ENCODE peak calls at places on chromosomes 1 and 21, in six cellular contexts. N is H9, D is IMR-90, Z is neuronal stem cell, I is mesendoderm, P is mesenchymal stem cell. R is an unnamed sample.

GRCh38 chr1:3747903-3748302 is 4.3 kb upstream of the CCDC27 start:
- DNase-seq in N (no peak), D (no peak), Z (no peak), I (no peak), P (no peak), R (no peak)

GRCh38 chr1:73564294-73564693 is 633.7 kb downstream of the LRRIQ3 start:
- DNase-seq in N (no peak), D (no peak), Z (no peak), I (peak; percentile 69), P (no peak), R (no peak)

GRCh38 chr1:176944606-176945005 is 219.9 kb downstream of the ASTN1 start:
- DNase-seq in N (no peak), D (no peak), Z (no peak), I (no peak), P (no peak), R (no peak)

GRCh38 chr21:44845418-44846200 is 27.7 kb upstream of the SUMO3 start:
- DNase-seq in N (peak; percentile 91), D (peak; percentile 24), Z (peak; percentile 55), I (peak; percentile 87), P (peak; percentile 67), R (peak; percentile 61)

GRCh38 chr21:43333301-43334062 is 93.4 kb downstream of the SIK1 start:
- DNase-seq in N (peak; percentile 49), D (peak; percentile 96), Z (peak; percentile 56), I (peak; percentile 89), P (peak; percentile 97), R (no peak)

GRCh38 chr1:226643167-226643566 is 94.6 kb downstream of the STUM start:
- DNase-seq in N (no peak), D (peak; percentile 81), Z (no peak), I (peak; percentile 72), P (peak; percentile 73), R (no peak)

GRCh38 chr1:25675729-25676476 is 59.3 kb downstream of the MAN1C1 start:
- DNase-seq in N (no peak), D (no peak), Z (no peak), I (no peak), P (no peak), R (no peak)

GRCh38 chr1:63753591-63753990 is 20.2 kb upstream of the ROR1 start:
- DNase-seq in N (no peak), D (no peak), Z (no peak), I (no peak), P (no peak), R (no peak)

GRCh38 chr1:66761273-66761672 is 9.0 kb downstream of the DYNLT5 start:
- DNase-seq in N (no peak), D (peak; percentile 23), Z (no peak), I (no peak), P (peak; percentile 52), R (no peak)

GRCh38 chr1:46301406-46302090 is 1.9 kb downstream of the LRRC41 start:
- DNase-seq in N (peak; percentile 48), D (peak; percentile 37), Z (peak; percentile 11), I (peak; percentile 63), P (peak; percentile 68), R (no peak)

GRCh38 chr21:44740721-44741120 is 29.3 kb upstream of the TSPEAR start:
- DNase-seq in N (peak; percentile 13), D (no peak), Z (no peak), I (no peak), P (no peak), R (peak; percentile 17)

GRCh38 chr1:186871784-186872183 is 43.0 kb downstream of the PLA2G4A start:
- DNase-seq in N (no peak), D (no peak), Z (peak; percentile 1), I (no peak), P (no peak), R (no peak)

GRCh38 chr1:33667386-33668282 is 195.2 kb downstream of the ZSCAN20 start:
- DNase-seq in N (no peak), D (peak; percentile 5), Z (no peak), I (no peak), P (no peak), R (no peak)

GRCh38 chr21:45479691-45480675 is 62.3 kb downstream of the SLC19A1 start:
- DNase-seq in N (no peak), D (no peak), Z (no peak), I (no peak), P (no peak), R (no peak)

GRCh38 chr1:98331232-98331631 is 330.3 kb upstream of the SNX7 start:
- DNase-seq in N (no peak), D (peak; percentile 65), Z (no peak), I (no peak), P (no peak), R (no peak)

GRCh38 chr1:222555992-222556615 is 8.2 kb upstream of the HHIPL2 start:
- DNase-seq in N (no peak), D (peak; percentile 9), Z (no peak), I (no peak), P (no peak), R (no peak)

GRCh38 chr1:70358921-70359564 is 4.5 kb upstream of the ANKRD13C start:
- DNase-seq in N (no peak), D (peak; percentile 46), Z (no peak), I (no peak), P (no peak), R (no peak)

GRCh38 chr1:202221911-202222909 is 28.6 kb downstream of the LGR6 start:
- DNase-seq in N (no peak), D (no peak), Z (no peak), I (no peak), P (no peak), R (no peak)

GRCh38 chr1:39224295-39224829 is 19.9 kb downstream of the MACF1 start:
- DNase-seq in N (no peak), D (peak; percentile 49), Z (no peak), I (no peak), P (no peak), R (no peak)

GRCh38 chr1:18299441-18300338 is 181.0 kb upstream of the KLHDC7A start:
- DNase-seq in N (peak; percentile 74), D (no peak), Z (peak; percentile 21), I (peak; percentile 81), P (no peak), R (peak; percentile 62)

GRCh38 chr1:30419246-30419720 is 304.1 kb downstream of the MATN1 start:
- DNase-seq in N (peak; percentile 16), D (no peak), Z (no peak), I (no peak), P (no peak), R (no peak)

GRCh38 chr1:85374160-85374559 is 90.8 kb downstream of the DDAH1 start:
- DNase-seq in N (no peak), D (peak; percentile 95), Z (no peak), I (no peak), P (peak; percentile 89), R (no peak)

GRCh38 chr1:164611754-164612642 is 53.0 kb downstream of the PBX1 start:
- DNase-seq in N (peak; percentile 55), D (peak; percentile 86), Z (peak; percentile 62), I (peak; percentile 76), P (peak; percentile 43), R (no peak)

GRCh38 chr1:48530727-48531351 is 58.8 kb upstream of the SPATA6 start:
- DNase-seq in N (peak; percentile 94), D (peak; percentile 29), Z (peak; percentile 87), I (peak; percentile 95), P (peak; percentile 13), R (peak; percentile 85)

GRCh38 chr21:16377120-16377658 is 647.4 kb downstream of the USP25 start:
- DNase-seq in N (no peak), D (no peak), Z (no peak), I (no peak), P (no peak), R (no peak)

GRCh38 chr21:36917487-36918158 is 48.8 kb downstream of the HLCS start:
- DNase-seq in N (peak; percentile 61), D (peak; percentile 75), Z (peak; percentile 30), I (peak; percentile 78), P (peak; percentile 76), R (peak; percentile 53)

GRCh38 chr1:32172621-32173245 is 6.7 kb upstream of the TXLNA start:
- DNase-seq in N (no peak), D (peak; percentile 35), Z (no peak), I (no peak), P (no peak), R (no peak)

GRCh38 chr1:4170548-4170947 is 270.5 kb upstream of the C1orf174 start:
- DNase-seq in N (no peak), D (no peak), Z (no peak), I (no peak), P (no peak), R (no peak)

DNA sequence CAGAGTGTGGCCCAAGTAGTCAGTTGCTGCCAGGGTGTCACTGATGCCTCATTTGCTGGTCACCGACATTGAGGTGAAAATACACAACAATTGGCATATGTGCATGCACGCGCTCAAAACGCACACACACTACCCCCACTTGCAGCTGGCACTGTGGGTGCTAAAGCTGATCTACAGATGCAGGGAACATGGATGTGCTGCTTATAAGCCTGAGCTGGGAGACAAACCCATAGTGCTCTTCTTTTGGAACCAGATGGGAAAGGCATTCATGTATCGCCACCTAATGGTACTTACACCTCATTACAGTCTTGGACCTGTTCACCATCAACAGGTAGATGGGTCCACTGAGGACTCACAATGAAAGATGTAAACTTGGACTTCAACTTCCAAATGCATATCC is 70.3 kb upstream of the CAMK1G start:
- DNase-seq in N (peak; percentile 55), D (peak; percentile 46), Z (peak; percentile 31), I (peak; percentile 89), P (peak; percentile 34), R (peak; percentile 50)
- H2BK15ac ChIP-seq in N (no peak overlapping the region), D (no peak overlapping the region), Z (no peak overlapping the region), I (no peak overlapping the region), P (no peak overlapping the region), R (no peak overlapping the region)

GRCh38 chr1:190323530-190323929 is 154.1 kb downstream of the BRINP3 start:
- DNase-seq in N (no peak), D (no peak), Z (no peak), I (no peak), P (no peak), R (no peak)
- H2BK15ac ChIP-seq in N (no peak overlapping the region), D (no peak overlapping the region), Z (no peak overlapping the region), I (no peak overlapping the region), P (no peak overlapping the region), R (no peak overlapping the region)

GRCh38 chr1:110684476-110684875 is 9.7 kb upstream of the KCNA3 start:
- DNase-seq in N (no peak), D (peak; percentile 45), Z (no peak), I (no peak), P (no peak), R (no peak)
- H2BK15ac ChIP-seq in N (no peak overlapping the region), D (no peak overlapping the region), Z (no peak overlapping the region), I (no peak overlapping the region), P (no peak overlapping the region), R (no peak overlapping the region)

DNA sequence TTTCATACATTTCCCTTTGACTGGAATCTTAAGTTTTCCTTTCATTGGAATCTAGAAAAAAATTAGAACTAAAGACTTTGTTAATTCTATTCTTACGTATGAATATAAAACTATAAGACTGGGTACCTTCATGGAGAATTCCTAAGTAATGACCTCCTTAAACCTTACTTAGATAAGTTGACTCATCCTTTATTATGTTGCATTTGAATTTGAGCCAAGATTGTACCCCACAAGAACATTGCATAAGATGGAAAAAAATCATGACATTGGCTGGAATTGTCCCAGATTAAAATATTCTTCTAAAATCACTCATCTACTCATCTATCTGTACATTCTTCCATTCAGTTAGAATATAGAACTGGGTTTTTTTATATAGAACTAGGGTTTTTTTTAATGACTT is 137.4 kb downstream of the C1orf21 start:
- DNase-seq in N (no peak), D (peak; percentile 12), Z (no peak), I (no peak), P (no peak), R (no peak)
- H2BK15ac ChIP-seq in N (no peak overlapping the region), D (no peak overlapping the region), Z (no peak overlapping the region), I (no peak overlapping the region), P (no peak overlapping the region), R (no peak overlapping the region)

GRCh38 chr1:29159773-29160172 is 21.9 kb downstream of the SRSF4 start:
- DNase-seq in N (no peak), D (no peak), Z (no peak), I (no peak), P (no peak), R (peak; percentile 28)
- H2BK15ac ChIP-seq in N (no peak overlapping the region), D (no peak overlapping the region), Z (no peak overlapping the region), I (no peak overlapping the region), P (no peak overlapping the region), R (no peak overlapping the region)

R was measured in H1.